ENCODE peak calls at places on chromosomes 11 and 22, in six cellular contexts. U is body of pancreas; H is CD4-positive, alpha-beta memory T cell; W is GM23248; B is colonic mucosa; R is CD8-positive, alpha-beta memory T cell. Z is an unnamed sample.
A peak's percentile ranks its signal among the peaks of the same experiment; 100 is the strongest.

GRCh38 chr11:45748801-45749200 is 56.1 kb upstream of the SLC35C1 start:
- DNase-seq in U (no peak), H (no peak), W (no peak), B (no peak), R (no peak), Z (no peak)

GRCh38 chr22:24954114-24954463 is 1.6 kb downstream of the KIAA1671 start:
- DNase-seq in U (no peak), H (no peak), W (no peak), B (no peak), R (no peak), Z (no peak)

GRCh38 chr11:134272381-134273316 is 3.5 kb upstream of the GLB1L3 start:
- DNase-seq in U (no peak), H (no peak), W (peak; percentile 41), B (no peak), R (no peak), Z (no peak)

GRCh38 chr11:39768214-39768613 is 1691.2 kb downstream of the LRRC4C start:
- DNase-seq in U (no peak), H (no peak), W (no peak), B (no peak), R (no peak), Z (no peak)

GRCh38 chr11:128463975-128464374 is 123.4 kb downstream of the ETS1 start:
- DNase-seq in U (no peak), H (no peak), W (no peak), B (no peak), R (no peak), Z (no peak)

GRCh38 chr11:23226331-23226909 is 366.1 kb upstream of the CCDC179 start:
- DNase-seq in U (no peak), H (no peak), W (peak; percentile 53), B (no peak), R (no peak), Z (no peak)

GRCh38 chr22:38782402-38783094 is 11.4 kb downstream of the DNAL4 start:
- DNase-seq in U (no peak), H (no peak), W (peak; percentile 84), B (no peak), R (no peak), Z (no peak)

GRCh38 chr11:91220476-91221202 is 997.8 kb upstream of the CHORDC1 start:
- DNase-seq in U (no peak), H (no peak), W (peak; percentile 2), B (no peak), R (no peak), Z (no peak)

GRCh38 chr22:46053563-46054090 is 76.7 kb upstream of the WNT7B start:
- DNase-seq in U (peak; percentile 84), H (peak; percentile 71), W (peak; percentile 87), B (peak; percentile 89), R (peak; percentile 56), Z (peak; percentile 80)

GRCh38 chr22:39336411-39336810 is 13.4 kb upstream of the SYNGR1 start:
- DNase-seq in U (peak; percentile 53), H (no peak), W (no peak), B (no peak), R (no peak), Z (no peak)

GRCh38 chr11:114291381-114291780 is 4.8 kb upstream of the NNMT start:
- DNase-seq in U (no peak), H (no peak), W (peak; percentile 83), B (no peak), R (no peak), Z (no peak)

GRCh38 chr11:86673055-86673843 is 833 bp upstream of the ME3 start:
- DNase-seq in U (no peak), H (no peak), W (no peak), B (no peak), R (no peak), Z (no peak)

GRCh38 chr11:72621008-72621610 is 53.1 kb downstream of the PDE2A start:
- DNase-seq in U (no peak), H (peak; percentile 9), W (no peak), B (no peak), R (no peak), Z (no peak)

GRCh38 chr22:40020956-40021355 is 26.2 kb downstream of the FAM83F start:
- DNase-seq in U (no peak), H (no peak), W (no peak), B (no peak), R (no peak), Z (no peak)

GRCh38 chr11:23897453-23898289 is 599.2 kb upstream of the LUZP2 start:
- DNase-seq in U (no peak), H (no peak), W (peak; percentile 93), B (no peak), R (no peak), Z (no peak)

GRCh38 chr11:78417175-78417887 is at the start of gene GAB2:
- DNase-seq in U (peak; percentile 54), H (peak; percentile 39), W (no peak), B (peak; percentile 61), R (no peak), Z (no peak)

GRCh38 chr11:8273281-8273680 is 9.6 kb upstream of the LMO1 start:
- DNase-seq in U (no peak), H (no peak), W (peak; percentile 29), B (no peak), R (no peak), Z (no peak)

GRCh38 chr22:43094085-43094484 is 4.9 kb upstream of the TTLL1 start:
- DNase-seq in U (peak; percentile 26), H (no peak), W (peak; percentile 71), B (peak; percentile 56), R (no peak), Z (peak; percentile 53)

GRCh38 chr11:87878373-87878779 is 296.9 kb downstream of the RAB38 start:
- DNase-seq in U (peak; percentile 24), H (no peak), W (peak; percentile 74), B (peak; percentile 17), R (no peak), Z (no peak)

GRCh38 chr22:47813661-47814060 is 1051.2 kb downstream of the TBC1D22A start:
- DNase-seq in U (no peak), H (no peak), W (no peak), B (no peak), R (no peak), Z (no peak)

GRCh38 chr22:47814474-47814873 is 1052.0 kb downstream of the TBC1D22A start:
- DNase-seq in U (no peak), H (no peak), W (no peak), B (no peak), R (no peak), Z (no peak)

GRCh38 chr22:47810505-47811500 is 1048.4 kb downstream of the TBC1D22A start:
- DNase-seq in U (no peak), H (no peak), W (no peak), B (no peak), R (no peak), Z (no peak)

GRCh38 chr22:47808886-47809620 is 1046.6 kb downstream of the TBC1D22A start:
- DNase-seq in U (no peak), H (no peak), W (no peak), B (no peak), R (no peak), Z (no peak)

DNA sequence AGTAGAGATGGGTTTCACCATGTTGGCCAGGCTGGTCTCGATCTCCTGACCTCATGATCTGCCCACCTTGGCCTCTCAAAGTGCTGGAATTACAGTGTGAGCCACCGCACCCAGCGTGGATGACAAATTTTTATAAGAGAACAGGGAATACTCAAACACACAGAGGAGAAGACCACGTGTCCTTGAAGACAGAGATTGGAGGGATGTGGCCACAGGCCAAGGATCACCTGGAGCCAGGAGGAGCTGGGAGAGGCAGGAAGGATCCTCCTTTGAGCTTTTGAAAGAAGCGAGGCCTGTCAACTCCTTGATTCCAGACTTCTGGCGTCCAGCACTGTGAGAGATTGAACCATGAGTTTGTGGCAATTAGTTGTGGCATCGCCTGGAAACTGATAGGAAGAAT is 1049.5 kb downstream of the TBC1D22A start:
- DNase-seq in U (no peak), H (no peak), W (no peak), B (no peak), R (no peak), Z (no peak)
- H3K9me3 ChIP-seq in U (no peaks in the 10 kb centered on the region), H (no peaks in the 10 kb centered on the region), W (no peaks in the 10 kb centered on the region), B (no peaks in the 10 kb centered on the region), R (no peaks in the 10 kb centered on the region), Z (no peaks in the 10 kb centered on the region)

GRCh38 chr11:1306186-1307162 is 3.0 kb downstream of the TOLLIP start:
- DNase-seq in U (no peak), H (no peak), W (no peak), B (no peak), R (no peak), Z (no peak)
- H3K27ac ChIP-seq in U (peak overlapping the region; percentile 64), H (no peak overlapping the region), W (no peak overlapping the region), B (no peak overlapping the region), R (no peak overlapping the region), Z (no peak overlapping the region)

DNA sequence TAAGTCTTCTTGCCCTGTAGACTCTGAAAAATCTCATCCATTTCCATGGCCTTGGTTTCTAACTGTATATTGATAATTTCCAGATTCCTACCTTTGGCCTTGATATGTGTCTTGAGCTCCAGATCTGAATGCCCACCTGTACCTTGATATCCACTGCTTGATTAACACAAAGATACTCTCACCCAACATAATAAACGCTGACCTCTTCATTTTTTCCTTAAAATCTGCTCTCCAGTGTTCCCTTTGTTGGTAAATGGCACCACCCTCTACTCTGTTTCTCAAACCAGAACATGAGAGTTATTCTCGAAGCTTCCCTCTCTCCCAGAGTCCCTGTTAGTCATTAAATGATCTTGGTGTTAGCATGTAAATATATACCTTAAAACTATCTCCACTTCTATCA is 13.4 kb downstream of the TUG1 start:
- DNase-seq in U (no peak), H (no peak), W (no peak), B (no peak), R (no peak), Z (no peak)
- H3K9me3 ChIP-seq in U (no peaks in the 10 kb centered on the region), H (no peaks in the 10 kb centered on the region), W (no peaks in the 10 kb centered on the region), B (no peaks in the 10 kb centered on the region), R (peaks cover 41% of the 10 kb centered on the region), Z (no peaks in the 10 kb centered on the region)

GRCh38 chr11:48022445-48022844 is 42.1 kb downstream of the PTPRJ start:
- DNase-seq in U (no peak), H (no peak), W (no peak), B (no peak), R (no peak), Z (no peak)

GRCh38 chr11:48018561-48019229 is 38.3 kb downstream of the PTPRJ start:
- DNase-seq in U (no peak), H (no peak), W (no peak), B (no peak), R (no peak), Z (no peak)

GRCh38 chr11:48019230-48019584 is 38.8 kb downstream of the PTPRJ start:
- DNase-seq in U (no peak), H (no peak), W (no peak), B (no peak), R (no peak), Z (no peak)

GRCh38 chr11:48019597-48019996 is 39.2 kb downstream of the PTPRJ start:
- DNase-seq in U (no peak), H (no peak), W (no peak), B (no peak), R (no peak), Z (no peak)

DNA sequence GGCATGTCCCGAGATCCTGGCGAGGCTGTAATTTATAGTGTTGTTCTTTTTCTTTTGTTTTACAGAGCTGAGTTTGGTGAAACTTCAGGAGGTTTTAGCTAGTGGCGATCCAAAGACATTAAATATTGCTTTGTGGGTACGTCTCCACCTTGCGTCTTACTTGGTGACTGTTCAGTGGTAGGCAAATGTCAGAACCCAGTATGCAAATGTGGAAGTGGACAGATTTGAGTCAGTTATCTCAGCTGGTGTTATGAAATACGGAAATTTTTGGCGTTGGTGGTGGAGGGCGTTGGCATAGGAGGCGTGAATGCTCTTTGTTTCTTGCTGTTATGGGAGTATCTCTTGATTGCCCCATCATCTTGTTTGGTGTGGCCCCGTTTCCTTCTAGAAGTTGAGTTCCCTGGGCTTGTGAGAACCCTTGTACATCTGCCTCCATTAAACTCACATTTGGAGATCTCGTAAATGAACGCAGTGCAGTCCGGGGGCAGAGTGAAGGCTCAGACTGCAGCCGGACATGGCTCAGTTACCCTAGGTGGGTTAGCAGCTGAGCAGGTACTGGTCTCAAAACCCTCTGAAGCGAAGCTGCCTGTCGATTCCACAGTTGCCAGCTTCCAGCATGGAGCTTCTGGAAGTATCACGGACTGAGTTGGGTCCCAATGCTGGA is 39.9 kb downstream of the PTPRJ start:
- DNase-seq in U (no peak), H (peak; percentile 58), W (no peak), B (peak; percentile 64), R (no peak), Z (no peak)
- H3K27ac ChIP-seq in U (no peak overlapping the region), H (peak overlapping the region; percentile 59), W (no peak overlapping the region), B (peak overlapping the region; percentile 33), R (no peak overlapping the region), Z (no peak overlapping the region)

Z was measured in heart right ventricle.